ENCODE peak calls at places on chromosomes 5 and 9, in four cellular contexts. A is iPS DF 6.9; X is CD8-positive, alpha-beta memory T cell; Y is GM23248. B is an unnamed sample.
A peak's percentile ranks its signal among the peaks of the same experiment; 100 is the strongest.

GRCh38 chr5:10789726-10790125 is 28.7 kb upstream of the DAP start:
- DNase-seq in A (no peak), X (no peak), Y (peak; percentile 12), B (no peak)

GRCh38 chr5:65871182-65871581 is 55.2 kb upstream of the ERBIN start:
- DNase-seq in A (no peak), X (no peak), Y (peak; percentile 82), B (peak; percentile 70)

GRCh38 chr9:120617637-120617979 is 37.6 kb upstream of the CDK5RAP2 start:
- DNase-seq in A (no peak), X (no peak), Y (peak; percentile 58), B (no peak)

GRCh38 chr9:111153973-111154590 is 115.8 kb upstream of the LPAR1 start:
- DNase-seq in A (no peak), X (no peak), Y (no peak), B (no peak)

GRCh38 chr9:10562581-10563343 is 50.0 kb downstream of the PTPRD start:
- DNase-seq in A (no peak), X (no peak), Y (no peak), B (no peak)

GRCh38 chr5:447501-447900 is 4.5 kb downstream of the EXOC3 start:
- DNase-seq in A (no peak), X (no peak), Y (no peak), B (no peak)

GRCh38 chr9:134566936-134567335 is 74.7 kb upstream of the COL5A1 start:
- DNase-seq in A (no peak), X (no peak), Y (no peak), B (no peak)

GRCh38 chr5:14628346-14628745 is 36.2 kb upstream of the OTULIN start:
- DNase-seq in A (peak; percentile 33), X (peak; percentile 10), Y (peak; percentile 65), B (peak; percentile 39)

GRCh38 chr5:891837-892389 is 688 bp downstream of the BRD9 start:
- DNase-seq in A (no peak), X (no peak), Y (peak; percentile 66), B (no peak)

GRCh38 chr9:96413312-96414221 is 4.6 kb downstream of the ZNF367 start:
- DNase-seq in A (no peak), X (no peak), Y (no peak), B (no peak)

GRCh38 chr5:143699121-143699520 is 112.8 kb upstream of the HMHB1 start:
- DNase-seq in A (no peak), X (no peak), Y (no peak), B (no peak)

GRCh38 chr5:41246376-41246775 is 33.0 kb upstream of the C6 start:
- DNase-seq in A (no peak), X (no peak), Y (peak; percentile 77), B (peak; percentile 76)

GRCh38 chr5:65152131-65152530 is 329.6 kb downstream of the ADAMTS6 start:
- DNase-seq in A (no peak), X (no peak), Y (peak; percentile 53), B (no peak)

GRCh38 chr5:144307726-144308125 is 137.1 kb downstream of the KCTD16 start:
- DNase-seq in A (no peak), X (no peak), Y (no peak), B (no peak)

GRCh38 chr5:164747371-164747770 is 1242.0 kb downstream of the MAT2B start:
- DNase-seq in A (no peak), X (no peak), Y (no peak), B (no peak)

GRCh38 chr5:13866792-13867191 is 77.7 kb downstream of the DNAH5 start:
- DNase-seq in A (no peak), X (no peak), Y (peak; percentile 55), B (peak; percentile 52)

GRCh38 chr9:131986089-131986488 is 93.6 kb downstream of the MED27 start:
- DNase-seq in A (no peak), X (no peak), Y (no peak), B (no peak)

GRCh38 chr9:96021616-96022444 is 146.3 kb downstream of the ERCC6L2 start:
- DNase-seq in A (no peak), X (no peak), Y (no peak), B (no peak)

GRCh38 chr9:92504881-92505280 is 22.6 kb upstream of the ASPN start:
- DNase-seq in A (no peak), X (no peak), Y (peak; percentile 58), B (no peak)

DNA sequence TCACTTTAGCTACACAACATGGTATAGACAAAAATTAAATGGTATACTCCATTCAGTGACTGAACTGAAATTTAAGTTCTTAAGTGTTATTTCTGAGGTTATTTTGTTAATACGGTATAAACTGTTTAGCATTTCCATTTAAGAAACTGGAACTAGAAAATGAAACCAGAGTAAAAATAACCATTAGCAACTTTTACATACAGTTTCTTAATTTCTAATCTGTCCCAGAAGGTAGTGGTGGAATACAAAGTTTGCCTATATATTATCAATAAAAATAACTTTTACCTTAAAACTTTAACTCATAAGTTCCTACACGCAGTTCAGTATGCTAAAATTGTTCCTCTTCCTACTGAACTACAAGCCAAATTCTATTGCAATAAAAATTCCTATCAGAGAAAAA is 10.3 kb downstream of the GOLPH3 start:
- DNase-seq in A (no peak), X (no peak), Y (no peak), B (no peak)
- H3K4me3 ChIP-seq in A (no peak overlapping the region), X (no peak overlapping the region), Y (no peak overlapping the region), B (no peak overlapping the region)

GRCh38 chr5:21067724-21068123 is 1079.7 kb upstream of the CDH18 start:
- DNase-seq in A (no peak), X (no peak), Y (no peak), B (no peak)
- H3K9me3 ChIP-seq in A (no peaks in the 10 kb centered on the region), X (no peaks in the 10 kb centered on the region), Y (no peaks in the 10 kb centered on the region), B (no peaks in the 10 kb centered on the region)

GRCh38 chr9:124599121-124599795 is 92.1 kb upstream of the NR5A1 start:
- DNase-seq in A (no peak), X (no peak), Y (no peak), B (no peak)
- H3K4me3 ChIP-seq in A (no peak overlapping the region), X (no peak overlapping the region), Y (no peak overlapping the region), B (no peak overlapping the region)

GRCh38 chr5:141127305-141127704 is 5.7 kb downstream of the PCDHB4 start:
- DNase-seq in A (no peak), X (no peak), Y (no peak), B (no peak)
- H3K9me3 ChIP-seq in A (no peaks in the 10 kb centered on the region), X (no peaks in the 10 kb centered on the region), Y (no peaks in the 10 kb centered on the region), B (no peaks in the 10 kb centered on the region)

GRCh38 chr5:157944077-157944633 is 85.2 kb upstream of the CLINT1 start:
- DNase-seq in A (no peak), X (no peak), Y (no peak), B (no peak)

GRCh38 chr5:157947156-157947555 is 88.2 kb upstream of the CLINT1 start:
- DNase-seq in A (no peak), X (no peak), Y (no peak), B (peak; percentile 60)

GRCh38 chr5:157942595-157942994 is 83.7 kb upstream of the CLINT1 start:
- DNase-seq in A (no peak), X (no peak), Y (no peak), B (no peak)

GRCh38 chr5:157941616-157942015 is 82.7 kb upstream of the CLINT1 start:
- DNase-seq in A (no peak), X (no peak), Y (no peak), B (no peak)

DNA sequence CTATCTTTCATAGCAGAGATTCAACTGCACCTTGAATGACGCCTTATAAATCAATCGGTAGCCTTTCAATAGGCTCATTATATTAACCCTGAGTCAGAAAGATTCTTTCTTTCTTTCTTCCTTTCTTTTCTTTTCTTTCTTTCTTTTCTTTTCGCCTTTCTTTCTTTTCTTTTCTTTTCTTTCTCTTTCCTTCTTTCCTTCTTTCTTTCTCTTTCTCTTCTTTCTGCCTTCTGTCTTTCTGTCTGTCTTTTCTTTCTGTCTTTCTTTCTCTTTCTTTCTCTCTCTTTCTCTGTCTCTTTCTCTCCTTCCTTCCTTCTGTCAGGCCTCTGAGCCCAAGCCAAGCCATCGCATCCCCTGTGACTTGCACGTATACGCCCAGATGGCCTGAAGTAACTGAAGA is 86.0 kb upstream of the CLINT1 start:
- DNase-seq in A (no peak), X (no peak), Y (no peak), B (no peak)
- H3K4me3 ChIP-seq in A (no peak overlapping the region), X (no peak overlapping the region), Y (no peak overlapping the region), B (no peak overlapping the region)

DNA sequence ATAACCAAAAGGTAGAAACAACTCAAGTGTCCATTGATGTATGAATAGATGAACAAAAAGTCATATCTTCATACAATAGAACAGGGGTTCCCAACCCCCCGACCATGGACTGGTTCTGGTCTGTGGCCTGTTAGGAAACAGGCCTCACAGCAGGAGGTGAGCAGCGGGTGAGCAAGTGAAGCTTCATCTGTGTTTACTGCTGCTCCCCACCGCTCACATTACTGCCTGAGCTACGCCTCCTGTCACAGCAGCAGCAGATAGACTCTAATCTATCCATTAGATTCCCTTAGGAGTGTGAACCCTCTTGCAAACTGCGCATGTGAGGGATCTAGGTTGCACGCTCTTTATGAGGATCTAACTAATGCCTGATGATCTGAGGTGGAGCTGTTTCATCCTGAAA is 478.0 kb downstream of the BRINP1 start:
- DNase-seq in A (no peak), X (no peak), Y (no peak), B (no peak)
- H3K9me3 ChIP-seq in A (no peaks in the 10 kb centered on the region), X (no peaks in the 10 kb centered on the region), Y (no peaks in the 10 kb centered on the region), B (no peaks in the 10 kb centered on the region)

GRCh38 chr9:78025186-78025585 is 6.4 kb downstream of the GNAQ start:
- DNase-seq in A (no peak), X (no peak), Y (no peak), B (no peak)

GRCh38 chr9:78026416-78026815 is 5.2 kb downstream of the GNAQ start:
- DNase-seq in A (no peak), X (no peak), Y (peak; percentile 50), B (peak; percentile 31)

GRCh38 chr9:78029601-78030552 is 1.7 kb downstream of the GNAQ start:
- DNase-seq in A (no peak), X (peak; percentile 19), Y (peak; percentile 48), B (peak; percentile 13)

GRCh38 chr9:78028926-78029325 is 2.7 kb downstream of the GNAQ start:
- DNase-seq in A (no peak), X (no peak), Y (peak; percentile 28), B (no peak)

GRCh38 chr9:78026947-78027346 is 4.7 kb downstream of the GNAQ start:
- DNase-seq in A (no peak), X (no peak), Y (peak; percentile 64), B (no peak)
- H3K4me3 ChIP-seq in A (no peak overlapping the region), X (no peak overlapping the region), Y (peak overlapping the region; percentile 44), B (no peak overlapping the region)